ENCODE peak calls at places on chromosomes 13 and 19, in six cellular contexts. U is astrocyte of the cerebellum; E is stimulated activated CD8-positive, alpha-beta memory T cell treated with anti-CD3 and anti-CD28 coated beads, Interleukin-15, amount 100 ng/mL, for 24 hours; A is ACHN; X is HS-27A; Z is lung microvascular endothelial cell. V is an unnamed sample.

GRCh38 chr19:10009269-10009665 is 1.0 kb downstream of the COL5A3 start:
- DNase-seq in A (peak; percentile 28), X (peak; percentile 79), E (no peak), Z (peak; percentile 81), U (no peak), V (peak; percentile 47)

GRCh38 chr19:3075605-3076431 is 13.5 kb upstream of the TLE5 start:
- DNase-seq in X (no peak), U (no peak), Z (peak; percentile 24), E (peak; percentile 81), A (peak; percentile 31), V (peak; percentile 65)

GRCh38 chr13:47726394-47726793 is 274.7 kb downstream of the SUCLA2 start:
- DNase-seq in X (no peak), Z (no peak), A (no peak), U (no peak), E (no peak), V (no peak)

GRCh38 chr13:112567161-112567862 is 20.6 kb downstream of the TUBGCP3 start:
- DNase-seq in U (no peak), A (no peak), X (no peak), E (no peak), Z (no peak), V (no peak)

GRCh38 chr19:56764296-56764695 is 76.2 kb downstream of the PEG3 start:
- DNase-seq in Z (no peak), U (no peak), A (no peak), X (no peak), E (no peak), V (no peak)

GRCh38 chr13:111388851-111389500 is 68.5 kb downstream of the TEX29 start:
- DNase-seq in X (no peak), U (no peak), Z (no peak), A (no peak), E (no peak), V (no peak)

GRCh38 chr13:103040006-103040405 is 26.2 kb downstream of the SLC10A2 start:
- DNase-seq in A (no peak), E (no peak), X (no peak), Z (no peak), U (no peak), V (no peak)

GRCh38 chr13:28340272-28340793 is 154.6 kb downstream of the FLT1 start:
- DNase-seq in U (no peak), E (no peak), X (no peak), Z (peak; percentile 41), A (no peak), V (no peak)

GRCh38 chr13:59677966-59678814 is 485.5 kb downstream of the DIAPH3 start:
- DNase-seq in E (no peak), X (peak; percentile 9), U (peak; percentile 58), Z (peak; percentile 80), A (peak; percentile 65), V (peak; percentile 86)

GRCh38 chr13:43316997-43317396 is 293.6 kb downstream of the DNAJC15 start:
- DNase-seq in E (no peak), Z (peak; percentile 75), X (no peak), U (peak; percentile 39), A (no peak), V (peak; percentile 27)

GRCh38 chr19:12706332-12706718 is 9.9 kb upstream of the FBXW9 start:
- DNase-seq in X (no peak), E (no peak), U (no peak), A (no peak), Z (no peak), V (no peak)

GRCh38 chr19:49875801-49876421 is 1.2 kb downstream of the AKT1S1 start:
- DNase-seq in E (no peak), U (no peak), A (peak; percentile 42), X (no peak), Z (peak; percentile 57), V (peak; percentile 64)

GRCh38 chr13:64130170-64130569 is 2714.5 kb upstream of the PCDH20 start:
- DNase-seq in Z (no peak), X (no peak), U (no peak), A (no peak), E (no peak), V (no peak)

GRCh38 chr13:59880468-59880867 is 283.3 kb downstream of the DIAPH3 start:
- DNase-seq in Z (no peak), E (no peak), X (no peak), A (no peak), U (no peak), V (no peak)

GRCh38 chr13:104057851-104058250 is 991.6 kb upstream of the SLC10A2 start:
- DNase-seq in U (no peak), E (no peak), Z (no peak), A (no peak), X (no peak), V (peak; percentile 8)

GRCh38 chr19:737591-738093 is 13.3 kb upstream of the MISP start:
- DNase-seq in E (peak; percentile 29), X (no peak), A (peak; percentile 44), U (no peak), Z (peak; percentile 38), V (peak; percentile 70)

GRCh38 chr13:49348748-49349147 is 95.1 kb downstream of the CAB39L start:
- DNase-seq in U (no peak), A (no peak), X (no peak), Z (no peak), E (no peak), V (no peak)

GRCh38 chr13:79709526-79709925 is 228.6 kb downstream of the NDFIP2 start:
- DNase-seq in X (no peak), Z (no peak), U (peak; percentile 22), A (no peak), E (no peak), V (no peak)

GRCh38 chr13:51675877-51676276 is 91.6 kb downstream of the WDFY2 start:
- DNase-seq in Z (no peak), X (no peak), U (no peak), A (no peak), E (no peak), V (no peak)

GRCh38 chr13:46983881-46984280 is 87.0 kb upstream of the HTR2A start:
- DNase-seq in X (no peak), Z (peak; percentile 53), E (no peak), U (no peak), A (no peak), V (no peak)

GRCh38 chr13:114015608-114016295 is 41.9 kb upstream of the C13orf46 start:
- DNase-seq in X (no peak), Z (no peak), E (no peak), U (no peak), A (peak; percentile 63), V (no peak)